ENCODE peak calls at places on chromosomes 11 and 22, in nine cellular contexts. V is naive thymus-derived CD4-positive, alpha-beta T cell; K is NCI-H526; A is stimulated activated CD8-positive, alpha-beta memory T cell treated with anti-CD3 and anti-CD28 coated beads, Interleukin-4, amount 100 ng/mL, for 4 hours; B is cardiac fibroblast; Y is activated T-helper 1 cell treated with Interleukin-2 at 50 U/mL for 16 hours; Z is GM04504; U is GM20000; L is Kasumi-1. J is an unnamed sample.
A peak's percentile ranks its signal among the peaks of the same experiment; 100 is the strongest.

GRCh38 chr11:5123802-5124521 is 14.2 kb downstream of the OR52A5 start:
- DNase-seq in Y (no peak), A (no peak), B (peak; percentile 87), U (peak; percentile 37), V (peak; percentile 26), Z (peak; percentile 49), L (peak; percentile 67), K (no peak), J (peak; percentile 80)

GRCh38 chr11:63667993-63668392 is 3.2 kb downstream of the ATL3 start:
- DNase-seq in Y (no peak), L (no peak), U (no peak), V (no peak), K (no peak), Z (peak; percentile 82), A (no peak), B (peak; percentile 95), J (peak; percentile 94)

GRCh38 chr22:19755722-19756287 is 4.8 kb upstream of the TBX1 start:
- DNase-seq in Y (no peak), U (peak; percentile 59), Z (no peak), B (no peak), K (no peak), A (no peak), V (no peak), L (no peak), J (no peak)

GRCh38 chr22:27494821-27495220 is 306.7 kb downstream of the MN1 start:
- DNase-seq in L (no peak), Z (no peak), A (no peak), K (no peak), V (no peak), Y (no peak), U (no peak), B (no peak), J (no peak)

GRCh38 chr11:76630600-76630999 is 39.9 kb downstream of the LRRC32 start:
- DNase-seq in A (no peak), Y (no peak), U (no peak), L (no peak), B (no peak), K (no peak), Z (no peak), V (no peak), J (no peak)

GRCh38 chr22:48456449-48456848 is 1371.2 kb downstream of the BRD1 start:
- DNase-seq in Z (peak; percentile 9), K (no peak), U (no peak), Y (no peak), B (no peak), L (no peak), A (no peak), V (no peak), J (peak; percentile 71)

GRCh38 chr22:45452565-45453449 is 39.3 kb downstream of the RIBC2 start:
- DNase-seq in B (no peak), Y (no peak), A (no peak), K (no peak), L (no peak), Z (peak; percentile 60), U (no peak), V (no peak), J (peak; percentile 87)

GRCh38 chr22:23213031-23213555 is 32.8 kb downstream of the BCR start:
- DNase-seq in V (no peak), L (no peak), Y (no peak), Z (no peak), K (peak; percentile 57), U (no peak), A (no peak), B (no peak), J (no peak)